ENCODE peak calls at places on chromosomes 1 and 21, in five cellular contexts. S, I, W, U and H are unnamed samples.

GRCh38 chr1:28248273-28249012 is 10.9 kb upstream of the SESN2 start:
- DNase-seq in S (peak; percentile 68), I (peak; percentile 71), W (peak; percentile 84), U (peak; percentile 66), H (peak; percentile 78)

GRCh38 chr1:14578156-14578555 is 20.3 kb upstream of the KAZN start:
- DNase-seq in S (peak; percentile 41), I (no peak), W (no peak), U (no peak), H (no peak)

GRCh38 chr1:88736633-88737248 is 52.7 kb downstream of the PKN2 start:
- DNase-seq in S (peak; percentile 29), I (no peak), W (no peak), U (no peak), H (no peak)

GRCh38 chr1:32321712-32322291 is 14.2 kb downstream of the MARCKSL1 start:
- DNase-seq in S (no peak), I (no peak), W (no peak), U (no peak), H (no peak)

GRCh38 chr21:44886113-44887075 is 12.9 kb upstream of the PTTG1IP start:
- DNase-seq in S (no peak), I (peak; percentile 5), W (no peak), U (no peak), H (no peak)

GRCh38 chr1:218365600-218365999 is 20.5 kb downstream of the TGFB2 start:
- DNase-seq in S (peak; percentile 63), I (no peak), W (peak; percentile 81), U (no peak), H (no peak)

GRCh38 chr1:191634801-191635520 is 523.3 kb upstream of the RGS18 start:
- DNase-seq in S (peak; percentile 8), I (no peak), W (no peak), U (no peak), H (no peak)

GRCh38 chr21:31041295-31042079 is 3.2 kb upstream of the KRTAP19-8 start:
- DNase-seq in S (no peak), I (no peak), W (no peak), U (no peak), H (no peak)

GRCh38 chr1:54475357-54476230 is 69.4 kb upstream of the SSBP3 start:
- DNase-seq in S (no peak), I (no peak), W (no peak), U (no peak), H (no peak)

GRCh38 chr1:77655431-77655974 is 27.0 kb downstream of the ZZZ3 start:
- DNase-seq in S (peak; percentile 9), I (no peak), W (no peak), U (no peak), H (no peak)

GRCh38 chr21:28224191-28224755 is 768.4 kb downstream of the LTN1 start:
- DNase-seq in S (no peak), I (no peak), W (no peak), U (no peak), H (no peak)

GRCh38 chr21:28607545-28607944 is 385.1 kb downstream of the LTN1 start:
- DNase-seq in S (no peak), I (no peak), W (no peak), U (no peak), H (no peak)

GRCh38 chr1:161900155-161900554 is 123.5 kb downstream of the OLFML2B start:
- DNase-seq in S (no peak), I (no peak), W (no peak), U (no peak), H (no peak)

GRCh38 chr21:17802568-17802967 is 16.6 kb downstream of the C21orf91 start:
- DNase-seq in S (peak; percentile 74), I (no peak), W (no peak), U (no peak), H (no peak)

GRCh38 chr1:22048351-22049192 is 3.9 kb upstream of the CDC42 start:
- DNase-seq in S (no peak), I (no peak), W (no peak), U (no peak), H (peak; percentile 41)

GRCh38 chr1:45545019-45545493 is 5.6 kb upstream of the AKR1A1 start:
- DNase-seq in S (no peak), I (no peak), W (no peak), U (no peak), H (no peak)

GRCh38 chr21:38203229-38203628 is 53.6 kb upstream of the KCNJ15 start:
- DNase-seq in S (no peak), I (no peak), W (no peak), U (no peak), H (no peak)

GRCh38 chr1:147545133-147545532 is 3.8 kb downstream of the BCL9 start:
- DNase-seq in S (peak; percentile 99), I (no peak), W (no peak), U (no peak), H (peak; percentile 67)

GRCh38 chr1:183191833-183192232 is 5.8 kb downstream of the LAMC2 start:
- DNase-seq in S (peak; percentile 93), I (no peak), W (no peak), U (no peak), H (no peak)

GRCh38 chr1:10734900-10735602 is 61.4 kb downstream of the CASZ1 start:
- DNase-seq in S (no peak), I (peak; percentile 63), W (no peak), U (no peak), H (peak; percentile 58)

GRCh38 chr1:196180847-196181593 is 427.2 kb downstream of the KCNT2 start:
- DNase-seq in S (peak; percentile 97), I (no peak), W (no peak), U (no peak), H (no peak)

GRCh38 chr1:25255711-25256577 is 8.7 kb upstream of the RSRP1 start:
- DNase-seq in S (no peak), I (no peak), W (no peak), U (no peak), H (no peak)

GRCh38 chr1:192530254-192530653 is 45.3 kb upstream of the RGS1 start:
- DNase-seq in S (peak; percentile 59), I (no peak), W (no peak), U (no peak), H (no peak)

GRCh38 chr1:245858683-245859509 is 648.2 kb downstream of the SMYD3 start:
- DNase-seq in S (peak; percentile 63), I (no peak), W (no peak), U (no peak), H (no peak)

GRCh38 chr1:109438798-109439297 is 12.6 kb upstream of the PSMA5 start:
- DNase-seq in S (peak; percentile 95), I (no peak), W (no peak), U (no peak), H (no peak)

GRCh38 chr1:200153277-200154055 is 126.0 kb downstream of the NR5A2 start:
- DNase-seq in S (no peak), I (no peak), W (no peak), U (no peak), H (no peak)

GRCh38 chr1:232764458-232765231 is 40.6 kb upstream of the MAP10 start:
- DNase-seq in S (no peak), I (no peak), W (no peak), U (no peak), H (no peak)

GRCh38 chr1:176692431-176692830 is 229.5 kb downstream of the PAPPA2 start:
- DNase-seq in S (no peak), I (peak; percentile 77), W (no peak), U (no peak), H (peak; percentile 38)

GRCh38 chr1:219345953-219346352 is 172.3 kb downstream of the LYPLAL1 start:
- DNase-seq in S (no peak), I (no peak), W (no peak), U (no peak), H (no peak)

GRCh38 chr1:167388976-167389375 is 129.4 kb downstream of the CD247 start:
- DNase-seq in S (no peak), I (no peak), W (no peak), U (no peak), H (no peak)

GRCh38 chr1:201673912-201674311 is 135.0 kb downstream of the NAV1 start:
- DNase-seq in S (no peak), I (no peak), W (no peak), U (no peak), H (no peak)

GRCh38 chr1:47409311-47410085 is 6.6 kb upstream of the FOXE3 start:
- DNase-seq in S (peak; percentile 78), I (no peak), W (no peak), U (no peak), H (no peak)

GRCh38 chr1:181038399-181038873 is 4.7 kb downstream of the MR1 start:
- DNase-seq in S (peak; percentile 58), I (peak; percentile 19), W (no peak), U (no peak), H (no peak)

GRCh38 chr1:63955746-63956145 is 181.9 kb downstream of the ROR1 start:
- DNase-seq in S (peak; percentile 22), I (no peak), W (no peak), U (no peak), H (no peak)

GRCh38 chr1:31569773-31570172 is 6.5 kb upstream of the TINAGL1 start:
- DNase-seq in S (no peak), I (no peak), W (no peak), U (no peak), H (no peak)

GRCh38 chr1:206506803-206507394 is 432 bp upstream of the RASSF5 start:
- DNase-seq in S (no peak), I (no peak), W (no peak), U (no peak), H (no peak)

DNA sequence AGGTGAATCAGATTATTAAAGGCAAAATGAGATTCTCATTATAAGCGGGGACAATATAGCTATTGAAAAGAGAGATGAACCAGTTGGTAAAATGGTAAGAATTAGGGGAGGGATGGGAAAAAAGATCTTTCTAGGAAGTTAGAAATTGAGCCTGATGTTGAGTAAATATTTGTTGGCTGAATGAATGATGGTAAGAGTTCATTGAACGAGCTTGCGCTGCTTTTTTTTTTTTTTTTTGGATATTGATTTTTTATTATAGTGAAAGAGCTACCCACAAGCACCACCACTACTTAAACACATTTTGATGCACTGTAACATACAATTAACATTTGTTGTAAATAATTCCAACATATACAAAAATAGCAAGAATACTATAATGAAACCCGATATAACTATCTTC is 1.1 kb upstream of the GCLM start:
- DNase-seq in S (no peak), I (no peak), W (no peak), U (no peak), H (no peak)
- H3K4me3 ChIP-seq in S (no peak overlapping the region), I (no peak overlapping the region), W (no peak overlapping the region), U (no peak overlapping the region), H (no peak overlapping the region)

GRCh38 chr1:56709269-56709880 is 64.3 kb downstream of the PRKAA2 start:
- DNase-seq in S (peak; percentile 51), I (no peak), W (no peak), U (no peak), H (no peak)
- TF ChIP-seq CTCF in S (peak; percentile 47), I (peak; percentile 46), W (peak; percentile 48), U (peak; percentile 37), H (peak; percentile 72)

GRCh38 chr1:157104598-157105293 is 5.1 kb upstream of the ETV3L start:
- DNase-seq in S (peak; percentile 32), I (no peak), W (no peak), U (no peak), H (no peak)
- H3K27ac ChIP-seq in S (no peak overlapping the region), I (no peak overlapping the region), W (no peak overlapping the region), U (no peak overlapping the region), H (no peak overlapping the region)

GRCh38 chr1:175445661-175446060 is 253.1 kb upstream of the KIAA0040 start:
- DNase-seq in S (no peak), I (no peak), W (no peak), U (no peak), H (no peak)
- H3K4me3 ChIP-seq in S (no peak overlapping the region), I (no peak overlapping the region), W (no peak overlapping the region), U (no peak overlapping the region), H (no peak overlapping the region)

GRCh38 chr1:154863702-154864174 is 6.3 kb downstream of the KCNN3 start:
- DNase-seq in S (peak; percentile 69), I (no peak), W (no peak), U (no peak), H (no peak)
- TF ChIP-seq CTCF in S (peak; percentile 33), I (peak; percentile 30), W (no peak), U (no peak), H (no peak)